ENCODE peak calls at places on chromosomes 2 and 18, in six cellular contexts. E is adrenal gland; Q is activated naive CD4-positive, alpha-beta T cell; K is thoracic aorta; Z is upper lobe of right lung; G is mucosa of gallbladder. W is an unnamed sample.

GRCh38 chr2:176140130-176140519 is 10.6 kb downstream of the HOXD8 start:
- DNase-seq in E (no peak), Q (no peak), K (no peak), Z (no peak), G (no peak), W (no peak)

GRCh38 chr18:47561316-47561715 is 309.9 kb upstream of the SKOR2 start:
- DNase-seq in E (no peak), Q (no peak), K (no peak), Z (no peak), G (no peak), W (no peak)

GRCh38 chr2:18299423-18300212 is 260.8 kb downstream of the RDH14 start:
- DNase-seq in E (no peak), Q (no peak), K (no peak), Z (no peak), G (peak; percentile 76), W (no peak)

GRCh38 chr2:45860136-45861106 is 208.9 kb downstream of the PRKCE start:
- DNase-seq in E (peak; percentile 43), Q (no peak), K (peak; percentile 21), Z (no peak), G (peak; percentile 34), W (peak; percentile 33)

GRCh38 chr2:187553908-187554703 is at the start of gene TFPI:
- DNase-seq in E (no peak), Q (no peak), K (no peak), Z (no peak), G (peak; percentile 44), W (no peak)

GRCh38 chr2:135424849-135425248 is 106.2 kb downstream of the ZRANB3 start:
- DNase-seq in E (no peak), Q (no peak), K (no peak), Z (no peak), G (no peak), W (no peak)

GRCh38 chr2:40716879-40717278 is 265.0 kb upstream of the SLC8A1 start:
- DNase-seq in E (no peak), Q (no peak), K (no peak), Z (no peak), G (no peak), W (no peak)

GRCh38 chr2:172234716-172235661 is 132.3 kb upstream of the DLX2 start:
- DNase-seq in E (no peak), Q (no peak), K (no peak), Z (no peak), G (no peak), W (peak; percentile 60)

GRCh38 chr2:140539506-140539905 is 1591.3 kb downstream of the LRP1B start:
- DNase-seq in E (no peak), Q (no peak), K (no peak), Z (no peak), G (no peak), W (no peak)

GRCh38 chr2:216606551-216607527 is 26.4 kb upstream of the IGFBP2 start:
- DNase-seq in E (no peak), Q (no peak), K (no peak), Z (no peak), G (no peak), W (no peak)

GRCh38 chr2:169743549-169743948 is 9.9 kb downstream of the KLHL23 start:
- DNase-seq in E (no peak), Q (no peak), K (no peak), Z (no peak), G (no peak), W (no peak)

GRCh38 chr2:2791031-2791430 is 460.0 kb upstream of the MYT1L start:
- DNase-seq in E (no peak), Q (no peak), K (no peak), Z (no peak), G (no peak), W (no peak)

GRCh38 chr2:134839649-134840048 is 1.2 kb downstream of the ACMSD start:
- DNase-seq in E (no peak), Q (no peak), K (no peak), Z (no peak), G (no peak), W (no peak)

GRCh38 chr2:233332125-233332524 is 22.2 kb upstream of the DGKD start:
- DNase-seq in E (no peak), Q (no peak), K (no peak), Z (no peak), G (no peak), W (no peak)

GRCh38 chr2:239593965-239594771 is 193.3 kb upstream of the HDAC4 start:
- DNase-seq in E (no peak), Q (no peak), K (no peak), Z (peak; percentile 45), G (no peak), W (peak; percentile 17)

GRCh38 chr2:97792416-97792815 is 79.0 kb downstream of the ZAP70 start:
- DNase-seq in E (no peak), Q (no peak), K (no peak), Z (no peak), G (no peak), W (no peak)

GRCh38 chr2:157782057-157782845 is 93.9 kb downstream of the ACVR1 start:
- DNase-seq in E (no peak), Q (no peak), K (no peak), Z (no peak), G (no peak), W (no peak)

GRCh38 chr2:122481717-122482116 is 726.3 kb downstream of the TSN start:
- DNase-seq in E (no peak), Q (no peak), K (no peak), Z (no peak), G (no peak), W (no peak)

GRCh38 chr18:12639990-12640880 is 17.7 kb downstream of the SPIRE1 start:
- DNase-seq in E (no peak), Q (no peak), K (no peak), Z (no peak), G (no peak), W (no peak)

GRCh38 chr2:47867205-47867604 is 39.1 kb downstream of the FBXO11 start:
- DNase-seq in E (no peak), Q (no peak), K (no peak), Z (no peak), G (peak; percentile 54), W (no peak)

GRCh38 chr2:222448806-222449205 is 24.5 kb downstream of the SGPP2 start:
- DNase-seq in E (no peak), Q (no peak), K (no peak), Z (no peak), G (peak; percentile 47), W (no peak)

GRCh38 chr2:70140978-70141753 is 49.7 kb downstream of the C2orf42 start:
- DNase-seq in E (peak; percentile 55), Q (peak; percentile 21), K (peak; percentile 37), Z (peak; percentile 78), G (peak; percentile 75), W (peak; percentile 71)

GRCh38 chr2:231189571-231190495 is 8.6 kb upstream of the ARMC9 start:
- DNase-seq in E (peak; percentile 82), Q (no peak), K (peak; percentile 52), Z (peak; percentile 78), G (peak; percentile 19), W (peak; percentile 52)

GRCh38 chr2:165499131-165499530 is 29.6 kb downstream of the CSRNP3 start:
- DNase-seq in E (no peak), Q (no peak), K (no peak), Z (no peak), G (no peak), W (no peak)

GRCh38 chr2:88709117-88709739 is 17.8 kb downstream of the RPIA start:
- DNase-seq in E (no peak), Q (no peak), K (no peak), Z (no peak), G (no peak), W (no peak)

GRCh38 chr18:47737198-47737830 is 193.1 kb downstream of the SMAD2 start:
- DNase-seq in E (no peak), Q (no peak), K (no peak), Z (no peak), G (no peak), W (peak; percentile 7)

GRCh38 chr2:38315707-38316333 is 61.3 kb downstream of the ATL2 start:
- DNase-seq in E (no peak), Q (no peak), K (no peak), Z (no peak), G (no peak), W (no peak)

GRCh38 chr2:54486766-54487165 is 30.6 kb downstream of the SPTBN1 start:
- DNase-seq in E (no peak), Q (no peak), K (no peak), Z (no peak), G (no peak), W (no peak)

GRCh38 chr2:216548901-216549321 is 50.3 kb downstream of the RPL37A start:
- DNase-seq in E (no peak), Q (no peak), K (peak; percentile 54), Z (no peak), G (peak; percentile 62), W (no peak)

GRCh38 chr18:75507636-75508035 is 80.1 kb upstream of the SMIM21 start:
- DNase-seq in E (no peak), Q (no peak), K (no peak), Z (no peak), G (no peak), W (no peak)

GRCh38 chr2:12918841-12919445 is 202.2 kb downstream of the TRIB2 start:
- DNase-seq in E (no peak), Q (no peak), K (no peak), Z (peak; percentile 61), G (peak; percentile 36), W (peak; percentile 41)

GRCh38 chr2:85560812-85561279 is 447 bp downstream of the GGCX start:
- DNase-seq in E (no peak), Q (no peak), K (no peak), Z (no peak), G (no peak), W (no peak)

GRCh38 chr2:8337321-8337720 is 344.5 kb upstream of the ID2 start:
- DNase-seq in E (no peak), Q (no peak), K (no peak), Z (no peak), G (no peak), W (no peak)

GRCh38 chr2:133581027-133581760 is 12.9 kb upstream of the NCKAP5 start:
- DNase-seq in E (no peak), Q (no peak), K (no peak), Z (no peak), G (no peak), W (no peak)

GRCh38 chr2:127324635-127325034 is 30.7 kb upstream of the ERCC3 start:
- DNase-seq in E (peak; percentile 36), Q (no peak), K (no peak), Z (no peak), G (no peak), W (no peak)

GRCh38 chr2:207243601-207244000 is 77.9 kb upstream of the KLF7 start:
- DNase-seq in E (no peak), Q (no peak), K (no peak), Z (no peak), G (no peak), W (no peak)

GRCh38 chr18:49813321-49814146 is at the start of gene ACAA2:
- DNase-seq in E (peak; percentile 92), Q (peak; percentile 45), K (peak; percentile 44), Z (peak; percentile 94), G (peak; percentile 92), W (peak; percentile 89)

GRCh38 chr18:10188971-10189810 is 265.2 kb upstream of the APCDD1 start:
- DNase-seq in E (no peak), Q (no peak), K (no peak), Z (no peak), G (no peak), W (no peak)

W was measured in stomach.